ENCODE peak calls at places on chromosomes 6 and 20, in nine cellular contexts. W is heart right ventricle; X is CD8-positive, alpha-beta memory T cell; I is GM23338; O is colonic mucosa; G is uterus; J is neural progenitor cell; D is pancreas; F is endodermal cell. Y is an unnamed sample.

GRCh38 chr6:2999005-2999620 is 581 bp upstream of the NQO2 start:
- DNase-seq in I (no peak), J (no peak), O (no peak), F (no peak), W (no peak), G (no peak), X (no peak), D (no peak), Y (no peak)

GRCh38 chr6:90131614-90132423 is 164.8 kb downstream of the BACH2 start:
- DNase-seq in D (no peak), J (no peak), F (no peak), O (no peak), I (no peak), G (peak; percentile 63), X (no peak), W (peak; percentile 46), Y (no peak)

GRCh38 chr6:99905209-99906106 is 88.6 kb downstream of the MCHR2 start:
- DNase-seq in X (no peak), D (peak; percentile 27), J (peak; percentile 66), G (no peak), W (no peak), F (no peak), I (peak; percentile 80), O (no peak), Y (peak; percentile 14)

GRCh38 chr6:41706876-41707564 is 28.4 kb downstream of the TFEB start:
- DNase-seq in W (no peak), F (no peak), O (no peak), D (no peak), J (no peak), G (peak; percentile 65), I (no peak), X (no peak), Y (no peak)

GRCh38 chr20:13260620-13261279 is 39.7 kb downstream of the ISM1 start:
- DNase-seq in I (no peak), G (no peak), O (no peak), F (no peak), X (no peak), W (no peak), J (no peak), D (no peak), Y (no peak)

GRCh38 chr6:102984360-102984759 is 1590.9 kb downstream of the GRIK2 start:
- DNase-seq in O (no peak), G (no peak), I (no peak), J (no peak), W (no peak), D (no peak), F (no peak), X (no peak), Y (no peak)

GRCh38 chr6:90386796-90387390 is 90.2 kb upstream of the BACH2 start:
- DNase-seq in J (no peak), O (no peak), F (peak; percentile 70), X (no peak), W (peak; percentile 23), D (no peak), G (no peak), I (no peak), Y (no peak)

GRCh38 chr6:117668736-117669135 is 6.5 kb upstream of the NUS1 start:
- DNase-seq in O (no peak), G (no peak), D (no peak), F (no peak), J (no peak), X (no peak), W (no peak), I (no peak), Y (no peak)

GRCh38 chr6:48135352-48136084 is 24.5 kb upstream of the PTCHD4 start:
- DNase-seq in O (no peak), I (no peak), W (no peak), F (peak; percentile 41), D (no peak), X (no peak), J (no peak), G (no peak), Y (no peak)

GRCh38 chr6:151704383-151704782 is 103.1 kb upstream of the ESR1 start:
- DNase-seq in G (no peak), I (no peak), D (no peak), F (no peak), O (no peak), J (no peak), W (no peak), X (no peak), Y (no peak)

GRCh38 chr20:62706344-62706743 is 2.3 kb upstream of the NTSR1 start:
- DNase-seq in I (no peak), X (no peak), D (no peak), J (no peak), F (no peak), W (no peak), G (no peak), O (no peak), Y (no peak)

GRCh38 chr6:132765560-132765959 is 7.9 kb upstream of the VNN2 start:
- DNase-seq in O (no peak), D (no peak), F (no peak), X (no peak), W (no peak), G (no peak), I (no peak), J (no peak), Y (no peak)
- H3K27ac ChIP-seq in O (no peak overlapping the region), D (no peak overlapping the region), F (no peak overlapping the region), X (no peak overlapping the region), W (no peak overlapping the region), G (no peak overlapping the region), I (no peak overlapping the region), J (no peak overlapping the region), Y (no peak overlapping the region)

GRCh38 chr6:28115799-28116198 is 8.6 kb upstream of the ZSCAN16 start:
- DNase-seq in W (no peak), D (no peak), X (no peak), O (no peak), J (no peak), G (no peak), F (no peak), I (no peak), Y (no peak)

GRCh38 chr6:28117386-28118050 is 6.9 kb upstream of the ZSCAN16 start:
- DNase-seq in W (no peak), G (no peak), J (no peak), F (no peak), X (no peak), O (no peak), I (peak; percentile 12), D (no peak), Y (no peak)

DNA sequence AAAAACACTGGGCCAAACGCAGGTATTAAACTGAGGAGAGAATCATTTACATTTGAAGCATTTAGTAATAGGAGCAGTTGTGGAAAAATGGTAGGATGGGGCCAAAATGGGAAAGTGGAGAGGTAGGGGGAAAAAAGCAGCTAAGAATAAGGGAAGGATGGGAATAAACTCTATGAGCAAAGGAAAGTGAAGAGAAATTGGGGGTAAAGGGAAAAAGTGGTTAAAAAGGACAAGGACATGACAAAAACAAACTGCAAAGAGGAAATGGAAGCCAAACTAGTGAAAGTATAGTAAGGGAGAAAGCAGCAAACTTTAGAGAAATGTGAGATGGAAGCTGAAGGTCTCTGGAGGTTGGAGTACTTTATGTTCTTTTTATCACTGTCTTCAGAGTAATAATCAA is 6.2 kb upstream of the ZSCAN16 start:
- DNase-seq in I (no peak), J (no peak), O (no peak), X (no peak), D (no peak), G (no peak), W (no peak), F (no peak), Y (no peak)
- H3K4me3 ChIP-seq in I (no peak overlapping the region), J (no peak overlapping the region), O (no peak overlapping the region), X (no peak overlapping the region), D (no peak overlapping the region), G (no peak overlapping the region), W (no peak overlapping the region), F (no peak overlapping the region), Y (no peak overlapping the region)

DNA sequence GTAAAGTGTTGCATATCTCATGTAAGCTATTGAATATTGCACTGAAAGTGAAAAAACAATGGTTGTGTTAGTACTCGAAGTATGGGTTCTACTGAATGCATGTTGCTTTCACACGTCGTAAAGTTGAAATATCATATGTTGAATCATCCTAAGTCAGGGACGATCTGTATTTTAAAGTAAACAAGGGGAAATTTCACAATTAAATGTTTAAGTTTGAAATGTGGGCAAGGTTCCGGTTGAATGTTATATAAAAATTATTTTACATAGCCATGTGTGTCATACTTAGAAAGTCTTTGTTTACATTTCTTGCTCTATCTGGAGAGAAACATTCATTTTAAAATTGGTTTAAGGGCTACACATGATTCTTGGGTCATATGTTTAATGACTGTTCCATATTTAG is 76.8 kb downstream of the AKAP7 start:
- DNase-seq in G (no peak), I (no peak), J (no peak), F (no peak), D (no peak), X (no peak), O (no peak), W (no peak), Y (no peak)
- H3K27ac ChIP-seq in G (no peak overlapping the region), I (no peak overlapping the region), J (no peak overlapping the region), F (no peak overlapping the region), D (no peak overlapping the region), X (no peak overlapping the region), O (no peak overlapping the region), W (no peak overlapping the region), Y (no peak overlapping the region)

GRCh38 chr20:57181639-57182038 is 84.8 kb downstream of the BMP7 start:
- DNase-seq in O (no peak), D (no peak), W (no peak), I (no peak), X (no peak), F (no peak), G (no peak), J (no peak), Y (no peak)

GRCh38 chr20:57179265-57179664 is 87.2 kb downstream of the BMP7 start:
- DNase-seq in O (no peak), W (no peak), J (no peak), G (no peak), F (peak; percentile 66), D (no peak), X (no peak), I (peak; percentile 28), Y (no peak)

GRCh38 chr20:57180385-57180784 is 86.1 kb downstream of the BMP7 start:
- DNase-seq in J (no peak), D (no peak), G (no peak), F (no peak), X (no peak), O (no peak), I (no peak), W (no peak), Y (no peak)

GRCh38 chr20:57178582-57179112 is 87.8 kb downstream of the BMP7 start:
- DNase-seq in D (no peak), F (no peak), G (no peak), I (no peak), J (no peak), W (no peak), X (no peak), O (no peak), Y (no peak)

DNA sequence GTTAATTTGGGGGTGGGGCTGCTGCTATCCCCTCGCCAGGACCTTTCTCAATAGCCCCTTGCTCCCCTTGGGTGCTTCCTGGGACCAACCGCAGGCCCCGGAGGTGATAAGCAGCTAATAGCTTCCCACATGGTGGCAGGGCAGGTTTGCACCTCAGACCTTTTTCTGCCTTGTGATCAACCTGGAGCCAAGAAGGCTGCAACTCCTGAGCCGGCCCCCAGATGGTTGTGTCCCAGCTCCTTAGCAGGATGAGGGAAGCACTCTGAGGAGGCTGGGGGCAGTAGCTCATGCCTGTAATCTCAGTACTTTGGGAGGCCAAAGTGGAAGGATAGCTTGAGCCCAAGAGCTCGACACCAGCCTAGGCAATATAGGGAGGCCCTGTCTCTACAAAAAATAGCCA is 85.5 kb downstream of the BMP7 start:
- DNase-seq in O (no peak), X (no peak), D (peak; percentile 11), W (no peak), G (no peak), F (peak; percentile 88), J (no peak), I (peak; percentile 55), Y (no peak)
- H3K4me3 ChIP-seq in O (no peak overlapping the region), X (no peak overlapping the region), D (no peak overlapping the region), W (no peak overlapping the region), G (no peak overlapping the region), F (no peak overlapping the region), J (no peak overlapping the region), I (no peak overlapping the region), Y (no peak overlapping the region)

GRCh38 chr6:112207773-112208172 is 46.6 kb downstream of the LAMA4 start:
- DNase-seq in F (no peak), G (no peak), X (no peak), I (no peak), D (no peak), J (no peak), W (no peak), O (no peak), Y (no peak)
- H3K27ac ChIP-seq in F (no peak overlapping the region), G (no peak overlapping the region), X (no peak overlapping the region), I (no peak overlapping the region), D (no peak overlapping the region), J (no peak overlapping the region), W (no peak overlapping the region), O (no peak overlapping the region), Y (no peak overlapping the region)